ENCODE peak calls at places on chromosomes 6 and 20, in five cellular contexts. C is dorsolateral prefrontal cortex, K is kidney epithelial cell, W is AG10803, G is ovary. Q is an unnamed sample.

GRCh38 chr20:667351-668034 is 8.1 kb downstream of the SCRT2 start:
- DNase-seq in W (no peak), K (no peak), G (no peak), C (peak), Q (no peak)

GRCh38 chr20:3818155-3819151 is 1.9 kb upstream of the AP5S1 start:
- DNase-seq in K (no peak), C (no peak), W (peak), G (peak), Q (no peak)

GRCh38 chr6:128694303-128695009 is 174.1 kb upstream of the PTPRK start:
- DNase-seq in G (no peak), C (no peak), K (no peak), W (no peak), Q (no peak)

GRCh38 chr6:142605922-142606321 is 304.1 kb downstream of the ADGRG6 start:
- DNase-seq in W (peak), C (no peak), G (no peak), K (no peak), Q (peak)

GRCh38 chr20:49676581-49677291 is 36.9 kb downstream of the B4GALT5 start:
- DNase-seq in W (peak), K (no peak), G (no peak), C (no peak), Q (no peak)

GRCh38 chr6:159887146-159887545 is 3.6 kb upstream of the MAS1 start:
- DNase-seq in G (no peak), W (no peak), K (no peak), C (no peak), Q (no peak)

GRCh38 chr6:1593286-1593957 is 16.3 kb upstream of the FOXC1 start:
- DNase-seq in K (no peak), G (no peak), C (no peak), W (no peak), Q (no peak)

GRCh38 chr20:49915380-49916145 is at the start of gene SPATA2:
- DNase-seq in C (peak), G (peak), W (peak), K (peak), Q (peak)

GRCh38 chr6:146423450-146423849 is 120.2 kb upstream of the RAB32 start:
- DNase-seq in C (no peak), G (no peak), W (no peak), K (no peak), Q (no peak)

GRCh38 chr6:87482382-87482781 is 9.6 kb downstream of the SLC35A1 start:
- DNase-seq in G (no peak), K (no peak), W (no peak), C (no peak), Q (no peak)

GRCh38 chr20:17657898-17658647 is 24.0 kb downstream of the RRBP1 start:
- DNase-seq in C (no peak), W (no peak), K (no peak), G (no peak), Q (no peak)

GRCh38 chr20:22944936-22945335 is 90.2 kb upstream of the SSTR4 start:
- DNase-seq in G (no peak), W (no peak), K (no peak), C (no peak), Q (no peak)

GRCh38 chr6:154039231-154039842 is at the start of gene OPRM1:
- DNase-seq in W (no peak), C (peak), K (peak), G (no peak), Q (no peak)

GRCh38 chr6:16305788-16306187 is 67.4 kb downstream of the GMPR start:
- DNase-seq in K (no peak), C (no peak), G (no peak), W (no peak), Q (no peak)

GRCh38 chr6:47169785-47170685 is 127.9 kb upstream of the ADGRF1 start:
- DNase-seq in W (peak), G (no peak), K (no peak), C (no peak), Q (no peak)

GRCh38 chr6:111423960-111424846 is 58.8 kb downstream of the REV3L start:
- DNase-seq in C (peak), K (no peak), W (peak), G (no peak), Q (no peak)

GRCh38 chr6:378090-378957 is 13.2 kb upstream of the IRF4 start:
- DNase-seq in G (no peak), C (no peak), K (no peak), W (no peak), Q (no peak)

GRCh38 chr6:20559924-20560551 is 25.8 kb downstream of the CDKAL1 start:
- DNase-seq in W (peak), G (no peak), C (no peak), K (no peak), Q (no peak)

GRCh38 chr6:37127961-37128862 is 41.7 kb upstream of the PIM1 start:
- DNase-seq in C (no peak), G (no peak), W (peak), K (no peak), Q (no peak)

GRCh38 chr20:38628580-38629470 is 27.2 kb downstream of the ARHGAP40 start:
- DNase-seq in K (no peak), W (no peak), C (no peak), G (no peak), Q (no peak)

GRCh38 chr6:113137411-113137810 is 719.7 kb upstream of the MARCKS start:
- DNase-seq in G (peak), W (no peak), C (no peak), K (no peak), Q (no peak)

GRCh38 chr20:50562262-50562701 is 52.1 kb downstream of the PTPN1 start:
- DNase-seq in C (no peak), W (no peak), K (no peak), G (no peak), Q (no peak)

GRCh38 chr6:163620101-163620500 is 205.6 kb downstream of the QKI start:
- DNase-seq in G (no peak), C (no peak), W (no peak), K (no peak), Q (no peak)

GRCh38 chr6:169529931-169530761 is 171.7 kb downstream of the WDR27 start:
- DNase-seq in C (no peak), W (peak), G (no peak), K (peak), Q (peak)

GRCh38 chr6:157825243-157825904 is 2.3 kb downstream of the SNX9 start:
- DNase-seq in C (no peak), G (no peak), W (no peak), K (no peak), Q (no peak)

GRCh38 chr6:15341311-15341710 is 95.4 kb downstream of the JARID2 start:
- DNase-seq in C (no peak), G (no peak), K (no peak), W (no peak), Q (no peak)

GRCh38 chr20:48862279-48862678 is 34.5 kb upstream of the PREX1 start:
- DNase-seq in G (no peak), K (no peak), W (no peak), C (no peak), Q (no peak)

DNA sequence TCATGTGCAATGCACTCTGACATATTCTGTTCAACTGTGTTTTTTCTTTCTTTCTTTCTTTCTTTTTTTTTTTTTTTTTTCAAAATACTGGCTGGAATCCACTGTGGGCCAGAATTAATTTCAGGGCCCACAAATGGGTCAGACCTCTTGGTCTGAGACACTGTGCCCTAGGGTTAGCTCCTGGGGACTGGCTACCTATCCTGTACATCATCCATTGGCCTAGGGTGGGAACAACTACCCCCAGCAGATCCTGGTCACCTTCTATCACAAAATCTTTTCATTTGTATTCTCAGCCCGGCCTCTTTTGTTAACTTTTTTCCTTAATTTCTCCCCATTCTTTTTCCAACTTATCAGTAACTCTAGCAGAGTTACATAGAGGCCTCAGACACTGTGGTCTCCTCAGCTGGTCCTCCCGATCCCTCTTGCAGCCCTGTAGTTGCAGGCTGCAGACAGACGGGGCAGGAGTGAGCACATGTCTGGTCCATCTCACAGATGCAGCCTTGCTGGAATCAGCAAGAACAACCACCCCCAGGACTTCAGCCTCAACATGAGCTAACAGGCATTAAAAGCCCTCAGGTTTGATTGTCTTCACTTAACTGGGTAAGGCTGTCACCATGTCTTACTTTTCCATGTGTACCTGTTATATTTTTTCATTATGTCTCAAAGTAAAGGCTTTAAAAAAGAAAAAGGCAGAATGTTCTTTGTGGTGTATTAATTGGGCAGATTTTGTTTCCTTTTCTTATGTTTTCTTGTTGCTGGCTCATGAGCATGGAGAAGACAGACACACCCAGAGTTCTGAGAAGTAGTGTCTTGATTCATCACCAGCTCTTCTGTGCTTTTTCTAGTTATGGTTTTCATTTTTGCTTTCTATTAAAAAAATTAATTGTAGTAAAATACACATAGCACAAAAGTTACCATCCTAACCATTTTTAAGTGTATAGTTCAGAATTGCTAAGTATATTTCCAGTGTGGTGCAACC is 41.2 kb downstream of the TXLNB start:
- DNase-seq in G (peak), W (peak), C (no peak), K (no peak), Q (peak)
- H3K4me3 ChIP-seq in G (no peak), W (no peak), C (no peak), K (no peak), Q (no peak)

GRCh38 chr20:13900506-13900905 is 89.9 kb downstream of the SEL1L2 start:
- DNase-seq in G (no peak), C (no peak), W (no peak), K (no peak), Q (no peak)

GRCh38 chr20:13898012-13898612 is 92.3 kb downstream of the SEL1L2 start:
- DNase-seq in K (no peak), C (no peak), W (no peak), G (no peak), Q (no peak)
- TF ChIP-seq CTCF in K (no peak), C (no peak), W (peak), G (no peak), Q (no peak)

DNA sequence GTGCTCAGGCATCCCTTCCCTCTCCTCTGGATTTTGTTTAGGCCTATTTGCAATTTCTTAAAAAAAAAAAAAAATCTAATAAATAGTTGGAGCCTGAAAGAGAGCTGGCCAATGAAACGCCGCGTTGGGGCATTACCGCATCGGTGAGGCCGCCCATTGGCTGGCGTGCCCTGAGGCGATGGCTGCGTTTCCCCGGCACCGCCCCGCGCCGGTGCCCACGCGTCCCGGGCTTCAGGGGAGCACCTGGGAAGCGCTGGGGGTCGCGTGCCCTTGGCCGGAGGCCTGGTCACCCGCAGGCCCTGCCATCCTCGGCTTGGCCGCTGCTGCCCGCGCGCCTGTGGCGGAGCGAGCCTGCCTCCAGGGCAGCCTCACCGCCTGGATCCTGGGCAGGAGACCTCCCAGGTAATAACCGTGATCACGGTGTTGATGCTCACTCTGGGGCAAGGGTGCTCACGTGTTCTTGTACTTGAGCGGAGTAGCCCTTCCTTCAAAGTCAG is 155.4 kb downstream of the NRN1 start:
- DNase-seq in K (peak), W (peak), G (no peak), C (peak), Q (no peak)
- H3K4me3 ChIP-seq in K (peak), W (peak), G (no peak), C (peak), Q (no peak)

GRCh38 chr20:21702001-21702400 is 3.5 kb upstream of the PAX1 start:
- DNase-seq in C (no peak), G (no peak), W (no peak), K (no peak), Q (no peak)

GRCh38 chr20:21704408-21705385 is 767 bp upstream of the PAX1 start:
- DNase-seq in C (no peak), G (no peak), K (no peak), W (no peak), Q (no peak)

GRCh38 chr20:21703740-21704407 is 1.6 kb upstream of the PAX1 start:
- DNase-seq in K (no peak), G (no peak), W (no peak), C (no peak), Q (no peak)

GRCh38 chr20:21701171-21701876 is 4.1 kb upstream of the PAX1 start:
- DNase-seq in G (no peak), W (no peak), C (no peak), K (no peak), Q (no peak)

DNA sequence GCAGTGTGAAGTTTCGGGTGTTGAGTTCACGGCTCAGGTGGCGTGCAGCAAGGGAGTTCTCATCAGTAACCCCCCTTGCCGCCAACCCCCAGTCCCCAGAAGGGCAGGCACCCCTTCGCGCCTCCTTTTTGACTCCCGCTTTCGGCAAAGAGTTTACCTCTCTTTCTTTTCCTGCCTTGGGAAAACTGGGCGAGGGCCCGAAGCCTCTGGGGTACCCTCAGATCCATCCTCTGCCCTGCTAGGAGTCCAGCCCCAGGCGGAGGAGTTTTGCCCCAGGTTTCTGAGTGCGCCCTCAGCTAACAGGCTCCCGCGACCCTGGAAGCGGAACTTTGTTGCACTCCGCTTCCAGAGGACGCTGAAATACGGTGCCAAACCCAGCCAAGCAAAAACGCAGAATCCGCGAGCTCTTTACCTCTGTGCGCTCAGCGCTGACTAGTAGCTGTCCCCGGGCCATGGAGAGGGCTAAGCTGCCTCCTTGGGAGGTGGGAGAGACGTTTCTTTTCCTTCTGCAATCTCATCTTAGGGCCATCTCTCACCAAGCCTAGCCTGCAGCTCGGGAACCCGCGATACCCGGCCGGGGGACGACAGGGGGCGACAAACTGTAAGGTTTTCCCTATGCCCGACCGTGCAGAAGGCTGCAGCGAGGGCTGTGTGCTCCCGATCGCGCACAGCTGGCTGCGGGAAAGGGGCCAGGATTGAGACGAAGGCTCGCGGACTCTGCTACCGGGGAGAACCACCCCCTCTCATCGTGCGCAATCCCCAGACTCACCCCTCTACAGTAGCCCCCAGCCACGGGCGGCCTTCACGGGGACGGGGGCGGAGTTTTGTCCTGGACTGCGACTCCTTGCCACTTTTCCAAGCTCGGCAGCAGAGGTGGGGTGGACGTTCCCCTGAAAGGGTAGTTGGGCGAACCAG is 2.7 kb upstream of the PAX1 start:
- DNase-seq in G (peak), W (peak), C (peak), K (no peak), Q (peak)
- TF ChIP-seq CTCF in G (no peak), W (peak), C (peak), K (peak), Q (peak)

DNA sequence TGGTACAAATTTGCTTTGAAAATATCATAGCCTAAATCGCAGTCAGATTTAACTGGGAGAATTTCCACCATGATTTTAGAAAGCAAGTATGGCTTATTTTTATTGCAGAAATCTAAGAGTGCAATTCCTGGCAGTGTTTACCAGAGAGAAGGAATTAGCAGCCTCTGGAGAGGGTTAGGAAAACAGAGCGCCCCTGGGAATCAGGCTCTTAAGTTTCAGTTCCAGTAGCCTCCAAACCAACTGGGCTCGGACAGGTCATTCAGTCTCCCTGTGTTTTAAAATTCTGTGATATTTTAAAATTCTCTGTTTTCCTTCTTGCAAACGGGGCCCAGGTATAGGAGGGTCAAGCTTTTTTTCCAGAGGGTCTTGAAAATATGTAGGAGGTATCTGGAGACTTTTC is 302.2 kb downstream of the TBC1D7 start:
- DNase-seq in C (no peak), G (no peak), W (no peak), K (no peak), Q (no peak)
- H3K4me3 ChIP-seq in C (peak), G (no peak), W (no peak), K (no peak), Q (no peak)

Q was measured in AG09309.